ENCODE peak calls at places on chromosomes 11 and 22, in five cellular contexts. Z, W, J, O and Q are unnamed samples.

GRCh38 chr11:91707652-91708051 is 517.0 kb upstream of the FAT3 start:
- DNase-seq in J (no peak), Z (no peak), O (no peak), W (no peak), Q (no peak)

GRCh38 chr11:63023851-63024648 is 8.4 kb upstream of the SLC22A8 start:
- DNase-seq in O (peak; percentile 97), Z (peak; percentile 96), W (peak; percentile 68), J (peak; percentile 70), Q (peak; percentile 85)

GRCh38 chr11:125489166-125489565 is 6.9 kb downstream of the FEZ1 start:
- DNase-seq in W (no peak), J (no peak), Z (no peak), O (no peak), Q (no peak)

GRCh38 chr11:118689503-118689851 is 10.0 kb upstream of the TREH start:
- DNase-seq in O (no peak), W (no peak), J (no peak), Z (no peak), Q (no peak)

GRCh38 chr11:71474771-71475483 is 21.9 kb downstream of the NADSYN1 start:
- DNase-seq in O (no peak), W (no peak), Z (no peak), J (no peak), Q (no peak)

GRCh38 chr11:125494601-125494986 is 1.5 kb downstream of the FEZ1 start:
- DNase-seq in O (peak; percentile 79), W (peak; percentile 55), J (no peak), Z (no peak), Q (peak; percentile 34)

GRCh38 chr11:74288911-74289310 is 22.5 kb downstream of the P4HA3 start:
- DNase-seq in O (no peak), W (no peak), J (no peak), Z (no peak), Q (no peak)

GRCh38 chr22:37630839-37631435 is 8.5 kb upstream of the SH3BP1 start:
- DNase-seq in Z (no peak), J (no peak), W (no peak), O (no peak), Q (no peak)

GRCh38 chr11:72954860-72955259 is 140.6 kb downstream of the ATG16L2 start:
- DNase-seq in J (no peak), W (no peak), O (no peak), Z (no peak), Q (no peak)

GRCh38 chr11:36492724-36493304 is 17.3 kb downstream of the TRAF6 start:
- DNase-seq in O (no peak), W (no peak), J (no peak), Z (no peak), Q (peak; percentile 47)

GRCh38 chr11:66360406-66361073 is 11.0 kb downstream of the SLC29A2 start:
- DNase-seq in Z (no peak), J (no peak), W (no peak), O (no peak), Q (no peak)

GRCh38 chr11:100849914-100850235 is 162.8 kb downstream of the ARHGAP42 start:
- DNase-seq in J (no peak), O (no peak), W (no peak), Z (no peak), Q (no peak)

GRCh38 chr22:17565986-17566687 is 2.8 kb downstream of the SLC25A18 start:
- DNase-seq in W (no peak), J (no peak), Z (no peak), O (peak; percentile 44), Q (no peak)